ENCODE peak calls at places on chromosomes 3 and 15, in ten cellular contexts. One of them, this sample, is unnamed. For H3K9me3, the result is how much of the 10 kb centered on the place peaks cover.

GRCh38 chr3:133441867-133442270 is 42.0 kb downstream of the BFSP2 start:
- DNase-seq in heart right ventricle: no peak
- DNase-seq in thoracic aorta: no peak
- DNase-seq in spleen: no peak
- DNase-seq in astrocyte: no peak
- DNase-seq in kidney: no peak
- DNase-seq in HepG2: no peak
- DNase-seq in testis: no peak
- DNase-seq in K562: no peak
- DNase-seq in sigmoid colon: no peak
- DNase-seq in this sample: no peak

GRCh38 chr3:49813497-49814174 is at the start of gene UBA7:
- DNase-seq in heart right ventricle: peak
- DNase-seq in thoracic aorta: no peak
- DNase-seq in spleen: peak
- DNase-seq in astrocyte: peak
- DNase-seq in kidney: peak
- DNase-seq in HepG2: peak
- DNase-seq in testis: peak
- DNase-seq in K562: no peak
- DNase-seq in sigmoid colon: peak
- DNase-seq in this sample: no peak

GRCh38 chr3:186589115-186589514 is 18.6 kb downstream of the DNAJB11 start:
- DNase-seq in heart right ventricle: no peak
- DNase-seq in thoracic aorta: no peak
- DNase-seq in spleen: no peak
- DNase-seq in astrocyte: no peak
- DNase-seq in kidney: no peak
- DNase-seq in HepG2: peak
- DNase-seq in testis: no peak
- DNase-seq in K562: peak
- DNase-seq in sigmoid colon: no peak
- DNase-seq in this sample: no peak

GRCh38 chr15:90901799-90902655 is 1.1 kb upstream of the MAN2A2 start:
- DNase-seq in heart right ventricle: peak
- DNase-seq in thoracic aorta: no peak
- DNase-seq in spleen: peak
- DNase-seq in astrocyte: peak
- DNase-seq in kidney: peak
- DNase-seq in HepG2: peak
- DNase-seq in testis: peak
- DNase-seq in K562: peak
- DNase-seq in sigmoid colon: peak
- DNase-seq in this sample: peak

GRCh38 chr3:55631766-55632331 is 144.7 kb upstream of the WNT5A start:
- DNase-seq in heart right ventricle: no peak
- DNase-seq in thoracic aorta: no peak
- DNase-seq in spleen: no peak
- DNase-seq in astrocyte: no peak
- DNase-seq in kidney: no peak
- DNase-seq in HepG2: no peak
- DNase-seq in testis: no peak
- DNase-seq in K562: no peak
- DNase-seq in sigmoid colon: no peak
- DNase-seq in this sample: no peak

GRCh38 chr15:70486451-70487379 is 276.6 kb downstream of the UACA start:
- DNase-seq in heart right ventricle: no peak
- DNase-seq in thoracic aorta: no peak
- DNase-seq in spleen: peak
- DNase-seq in astrocyte: peak
- DNase-seq in kidney: no peak
- DNase-seq in HepG2: no peak
- DNase-seq in testis: no peak
- DNase-seq in K562: no peak
- DNase-seq in sigmoid colon: peak
- DNase-seq in this sample: peak

GRCh38 chr3:156643729-156644389 is 30.5 kb upstream of the TIPARP start:
- DNase-seq in heart right ventricle: peak
- DNase-seq in thoracic aorta: no peak
- DNase-seq in spleen: no peak
- DNase-seq in astrocyte: peak
- DNase-seq in kidney: no peak
- DNase-seq in HepG2: no peak
- DNase-seq in testis: no peak
- DNase-seq in K562: peak
- DNase-seq in sigmoid colon: no peak
- DNase-seq in this sample: peak

GRCh38 chr3:8982509-8982908 is 19.2 kb upstream of the RAD18 start:
- DNase-seq in heart right ventricle: no peak
- DNase-seq in thoracic aorta: no peak
- DNase-seq in spleen: no peak
- DNase-seq in astrocyte: peak
- DNase-seq in kidney: no peak
- DNase-seq in HepG2: no peak
- DNase-seq in testis: no peak
- DNase-seq in K562: no peak
- DNase-seq in sigmoid colon: no peak
- DNase-seq in this sample: no peak

GRCh38 chr3:164186095-164186494 is 892.2 kb downstream of the SI start:
- DNase-seq in heart right ventricle: no peak
- DNase-seq in thoracic aorta: no peak
- DNase-seq in spleen: no peak
- DNase-seq in astrocyte: no peak
- DNase-seq in kidney: no peak
- DNase-seq in HepG2: no peak
- DNase-seq in testis: no peak
- DNase-seq in K562: no peak
- DNase-seq in sigmoid colon: no peak
- DNase-seq in this sample: no peak
- H3K9me3 ChIP-seq in heart right ventricle: under half
- H3K9me3 ChIP-seq in thoracic aorta: under half
- H3K9me3 ChIP-seq in spleen: under half
- H3K9me3 ChIP-seq in astrocyte: under half
- H3K9me3 ChIP-seq in kidney: under half
- H3K9me3 ChIP-seq in HepG2: under half
- H3K9me3 ChIP-seq in testis: under half
- H3K9me3 ChIP-seq in K562: under half
- H3K9me3 ChIP-seq in sigmoid colon: under half
- H3K9me3 ChIP-seq in this sample: under half

GRCh38 chr15:25243800-25244097 is 195.1 kb downstream of the UBE3A start:
- DNase-seq in heart right ventricle: no peak
- DNase-seq in thoracic aorta: no peak
- DNase-seq in spleen: peak
- DNase-seq in astrocyte: no peak
- DNase-seq in kidney: no peak
- DNase-seq in HepG2: no peak
- DNase-seq in testis: no peak
- DNase-seq in K562: no peak
- DNase-seq in sigmoid colon: no peak
- DNase-seq in this sample: no peak

GRCh38 chr15:25240461-25241021 is 198.3 kb downstream of the UBE3A start:
- DNase-seq in heart right ventricle: no peak
- DNase-seq in thoracic aorta: no peak
- DNase-seq in spleen: peak
- DNase-seq in astrocyte: no peak
- DNase-seq in kidney: peak
- DNase-seq in HepG2: no peak
- DNase-seq in testis: no peak
- DNase-seq in K562: no peak
- DNase-seq in sigmoid colon: peak
- DNase-seq in this sample: peak

GRCh38 chr15:25241241-25241801 is 197.5 kb downstream of the UBE3A start:
- DNase-seq in heart right ventricle: no peak
- DNase-seq in thoracic aorta: no peak
- DNase-seq in spleen: peak
- DNase-seq in astrocyte: no peak
- DNase-seq in kidney: no peak
- DNase-seq in HepG2: no peak
- DNase-seq in testis: no peak
- DNase-seq in K562: no peak
- DNase-seq in sigmoid colon: no peak
- DNase-seq in this sample: no peak

GRCh38 chr15:25242957-25243799 is 195.6 kb downstream of the UBE3A start:
- DNase-seq in heart right ventricle: no peak
- DNase-seq in thoracic aorta: no peak
- DNase-seq in spleen: peak
- DNase-seq in astrocyte: no peak
- DNase-seq in kidney: peak
- DNase-seq in HepG2: no peak
- DNase-seq in testis: peak
- DNase-seq in K562: no peak
- DNase-seq in sigmoid colon: peak
- DNase-seq in this sample: no peak

DNA sequence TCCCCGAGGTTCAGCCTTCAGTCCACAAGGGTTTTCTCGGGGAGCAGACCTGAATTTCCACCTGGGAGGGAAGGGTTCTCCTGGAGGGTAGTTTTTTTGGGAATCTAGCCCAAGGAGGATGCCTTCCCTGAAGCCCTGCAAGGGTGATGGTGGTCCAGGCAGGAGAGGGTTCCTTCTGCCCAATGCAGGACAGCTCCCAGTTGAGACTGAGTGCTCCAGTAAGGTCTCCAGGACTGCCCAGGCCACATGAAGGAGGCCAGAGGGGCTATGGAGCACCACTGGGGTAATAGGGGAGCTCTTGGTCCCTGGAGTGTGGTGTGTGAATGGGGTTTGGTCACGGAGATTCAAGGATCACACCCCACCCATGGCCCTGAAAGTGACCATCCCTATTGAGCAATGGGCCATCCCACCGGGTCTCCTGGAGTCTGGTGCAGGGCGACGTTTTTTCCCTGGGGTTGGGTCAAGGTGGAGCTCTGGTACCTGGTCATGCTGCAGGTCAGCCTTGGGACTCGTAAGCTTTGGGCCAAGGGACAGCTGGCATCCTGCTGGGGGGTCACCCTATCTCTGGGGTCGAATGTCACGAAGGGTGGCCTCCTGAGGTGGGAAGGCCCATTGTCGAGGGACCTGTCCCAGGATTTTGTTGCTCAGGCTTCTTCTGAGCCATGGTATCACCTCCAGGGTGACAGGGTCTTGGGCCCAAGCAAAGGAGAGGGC is 196.5 kb downstream of the UBE3A start:
- DNase-seq in heart right ventricle: no peak
- DNase-seq in thoracic aorta: no peak
- DNase-seq in spleen: peak
- DNase-seq in astrocyte: no peak
- DNase-seq in kidney: no peak
- DNase-seq in HepG2: no peak
- DNase-seq in testis: no peak
- DNase-seq in K562: no peak
- DNase-seq in sigmoid colon: peak
- DNase-seq in this sample: no peak
- H3K9me3 ChIP-seq in heart right ventricle: under half
- H3K9me3 ChIP-seq in thoracic aorta: under half
- H3K9me3 ChIP-seq in spleen: half or more
- H3K9me3 ChIP-seq in astrocyte: under half
- H3K9me3 ChIP-seq in kidney: under half
- H3K9me3 ChIP-seq in HepG2: half or more
- H3K9me3 ChIP-seq in testis: under half
- H3K9me3 ChIP-seq in K562: under half
- H3K9me3 ChIP-seq in sigmoid colon: under half
- H3K9me3 ChIP-seq in this sample: under half

DNA sequence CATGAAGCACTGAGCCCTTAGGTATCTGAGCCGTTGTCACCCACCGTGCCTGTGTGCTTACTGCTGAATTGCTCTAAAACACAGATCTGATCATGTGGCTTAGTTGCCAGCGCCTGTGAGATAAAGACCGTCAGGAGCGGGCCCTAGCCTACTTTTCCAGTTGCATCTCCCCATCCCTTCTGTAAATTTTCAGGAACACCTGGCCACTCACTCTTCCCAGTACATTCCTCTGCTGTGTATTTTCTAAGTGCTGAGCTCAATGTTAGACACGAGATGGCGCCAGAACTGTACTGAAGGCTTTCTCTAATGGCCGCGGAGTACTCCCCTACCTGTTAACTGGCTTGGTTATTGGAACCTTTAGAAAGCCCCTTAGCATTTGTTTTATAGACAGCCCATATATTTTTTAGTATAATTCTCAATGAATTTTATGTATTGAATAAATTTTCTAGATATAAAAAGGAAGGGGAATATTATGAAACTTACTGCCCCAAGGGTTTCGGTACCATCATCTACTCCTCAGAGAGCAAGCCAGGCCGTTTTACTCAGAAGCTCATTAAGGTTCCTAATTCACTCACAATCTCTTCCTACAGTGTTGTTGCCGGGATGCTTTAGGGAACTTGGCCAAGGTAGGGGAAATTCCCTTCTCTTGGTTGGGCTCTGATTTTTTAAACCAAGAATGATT is 16.7 kb upstream of the WNT7A start:
- DNase-seq in heart right ventricle: peak
- DNase-seq in thoracic aorta: no peak
- DNase-seq in spleen: peak
- DNase-seq in astrocyte: peak
- DNase-seq in kidney: no peak
- DNase-seq in HepG2: peak
- DNase-seq in testis: peak
- DNase-seq in K562: peak
- DNase-seq in sigmoid colon: peak
- DNase-seq in this sample: peak
- H3K9me3 ChIP-seq in heart right ventricle: under half
- H3K9me3 ChIP-seq in thoracic aorta: under half
- H3K9me3 ChIP-seq in spleen: under half
- H3K9me3 ChIP-seq in astrocyte: under half
- H3K9me3 ChIP-seq in kidney: under half
- H3K9me3 ChIP-seq in HepG2: under half
- H3K9me3 ChIP-seq in testis: under half
- H3K9me3 ChIP-seq in K562: under half
- H3K9me3 ChIP-seq in sigmoid colon: under half
- H3K9me3 ChIP-seq in this sample: under half

GRCh38 chr3:197241173-197241572 is 57.2 kb downstream of the DLG1 start:
- DNase-seq in heart right ventricle: no peak
- DNase-seq in thoracic aorta: no peak
- DNase-seq in spleen: no peak
- DNase-seq in astrocyte: peak
- DNase-seq in kidney: no peak
- DNase-seq in HepG2: no peak
- DNase-seq in testis: no peak
- DNase-seq in K562: no peak
- DNase-seq in sigmoid colon: no peak
- DNase-seq in this sample: no peak

GRCh38 chr3:197249542-197249941 is 48.9 kb downstream of the DLG1 start:
- DNase-seq in heart right ventricle: no peak
- DNase-seq in thoracic aorta: no peak
- DNase-seq in spleen: no peak
- DNase-seq in astrocyte: no peak
- DNase-seq in kidney: no peak
- DNase-seq in HepG2: no peak
- DNase-seq in testis: no peak
- DNase-seq in K562: no peak
- DNase-seq in sigmoid colon: no peak
- DNase-seq in this sample: no peak

GRCh38 chr3:197242784-197243432 is 55.5 kb downstream of the DLG1 start:
- DNase-seq in heart right ventricle: no peak
- DNase-seq in thoracic aorta: no peak
- DNase-seq in spleen: no peak
- DNase-seq in astrocyte: no peak
- DNase-seq in kidney: no peak
- DNase-seq in HepG2: no peak
- DNase-seq in testis: no peak
- DNase-seq in K562: no peak
- DNase-seq in sigmoid colon: no peak
- DNase-seq in this sample: no peak

GRCh38 chr3:197248341-197248740 is 50.1 kb downstream of the DLG1 start:
- DNase-seq in heart right ventricle: no peak
- DNase-seq in thoracic aorta: no peak
- DNase-seq in spleen: no peak
- DNase-seq in astrocyte: no peak
- DNase-seq in kidney: no peak
- DNase-seq in HepG2: no peak
- DNase-seq in testis: no peak
- DNase-seq in K562: no peak
- DNase-seq in sigmoid colon: no peak
- DNase-seq in this sample: no peak

GRCh38 chr3:197244751-197245150 is 53.7 kb downstream of the DLG1 start:
- DNase-seq in heart right ventricle: no peak
- DNase-seq in thoracic aorta: no peak
- DNase-seq in spleen: no peak
- DNase-seq in astrocyte: no peak
- DNase-seq in kidney: no peak
- DNase-seq in HepG2: no peak
- DNase-seq in testis: no peak
- DNase-seq in K562: no peak
- DNase-seq in sigmoid colon: no peak
- DNase-seq in this sample: no peak
- H3K9me3 ChIP-seq in heart right ventricle: under half
- H3K9me3 ChIP-seq in thoracic aorta: under half
- H3K9me3 ChIP-seq in spleen: half or more
- H3K9me3 ChIP-seq in astrocyte: under half
- H3K9me3 ChIP-seq in kidney: under half
- H3K9me3 ChIP-seq in HepG2: under half
- H3K9me3 ChIP-seq in testis: under half
- H3K9me3 ChIP-seq in K562: under half
- H3K9me3 ChIP-seq in sigmoid colon: under half
- H3K9me3 ChIP-seq in this sample: under half

This sample was measured in CD8-positive, alpha-beta T cell.